ENCODE peak calls at places on chromosomes 13 and 19, in five cellular contexts. W is heart left ventricle; M is IMR-90; U is OCI-LY7; E is stimulated activated CD4-positive, alpha-beta T cell treated with anti-CD3 and anti-CD28 coated beads, Interleukin-1b, Interleukin-23, amount 100 ng/mL, for 48 hours. X is an unnamed sample.

GRCh38 chr13:36862002-36862706 is 43.1 kb downstream of the RFXAP start:
- DNase-seq in W (no peak), M (no peak), U (no peak), E (no peak), X (no peak)

GRCh38 chr19:21020298-21021227 is at the start of gene ZNF430:
- DNase-seq in W (peak; percentile 96), M (peak; percentile 90), U (peak; percentile 99), E (peak; percentile 95), X (peak; percentile 84)

GRCh38 chr13:19059016-19059780 is 122.4 kb downstream of the TUBA3C start:
- DNase-seq in W (no peak), M (no peak), U (no peak), E (no peak), X (no peak)

GRCh38 chr13:112928958-112929777 is 39.8 kb upstream of the MCF2L start:
- DNase-seq in W (no peak), M (peak; percentile 28), U (no peak), E (no peak), X (peak; percentile 84)

GRCh38 chr13:48842316-48842715 is 133.4 kb upstream of the FNDC3A start:
- DNase-seq in W (no peak), M (no peak), U (no peak), E (no peak), X (no peak)

GRCh38 chr19:6890421-6890913 is 3.1 kb downstream of the ADGRE1 start:
- DNase-seq in W (no peak), M (no peak), U (peak; percentile 22), E (no peak), X (no peak)

GRCh38 chr13:80840313-80840976 is 499.5 kb upstream of the SPRY2 start:
- DNase-seq in W (no peak), M (no peak), U (no peak), E (no peak), X (peak; percentile 94)

GRCh38 chr13:80783926-80784325 is 443.0 kb upstream of the SPRY2 start:
- DNase-seq in W (peak; percentile 24), M (no peak), U (no peak), E (no peak), X (no peak)

GRCh38 chr13:112227031-112227430 is 149.1 kb upstream of the SPACA7 start:
- DNase-seq in W (no peak), M (no peak), U (no peak), E (no peak), X (no peak)

GRCh38 chr19:45767410-45767880 is 1.6 kb downstream of the SIX5 start:
- DNase-seq in W (peak; percentile 86), M (peak; percentile 89), U (no peak), E (no peak), X (no peak)

GRCh38 chr13:90968510-90968909 is 379.0 kb upstream of the MIR17HG start:
- DNase-seq in W (no peak), M (no peak), U (peak; percentile 70), E (no peak), X (peak; percentile 10)

GRCh38 chr19:19067276-19068072 is 3.7 kb downstream of the SLC25A42 start:
- DNase-seq in W (peak; percentile 38), M (no peak), U (no peak), E (no peak), X (no peak)

GRCh38 chr19:46618670-46619231 is 6.1 kb downstream of the PTGIR start:
- DNase-seq in W (no peak), M (peak; percentile 37), U (peak; percentile 34), E (no peak), X (no peak)

GRCh38 chr13:50993371-50993770 is 83.8 kb downstream of the RNASEH2B start:
- DNase-seq in W (no peak), M (no peak), U (no peak), E (no peak), X (no peak)

GRCh38 chr13:102693250-102693649 is 1.6 kb downstream of the METTL21C start:
- DNase-seq in W (no peak), M (no peak), U (no peak), E (no peak), X (no peak)

GRCh38 chr19:29724102-29724641 is 9.1 kb upstream of the C19orf12 start:
- DNase-seq in W (no peak), M (peak; percentile 5), U (no peak), E (peak; percentile 21), X (no peak)

GRCh38 chr13:46378411-46378810 is 8.6 kb downstream of the RUBCNL start:
- DNase-seq in W (no peak), M (no peak), U (peak; percentile 72), E (no peak), X (no peak)

GRCh38 chr19:12789098-12789903 is 2.0 kb upstream of the JUNB start:
- DNase-seq in W (no peak), M (peak; percentile 18), U (no peak), E (peak; percentile 41), X (no peak)